ENCODE peak calls at places on chromosome 12, in ten cellular contexts. R is CD4-positive, CD25-positive, alpha-beta regulatory T cell; E is activated T-cell treated with anti-CD3 and anti-CD28 coated beads, Interleukin-2, amount 50 U/mL, for 72 hours; W is psoas muscle; L is Daoy; G is NCI-H1105; M is LoVo; X is retina; Y is fibroblast of pulmonary artery; S is activated CD4-positive, alpha-beta memory T cell treated with anti-CD3 and anti-CD28 coated beads for 36 hours. P is an unnamed sample.

GRCh38 chr12:77845831-77846230 is 15.1 kb downstream of the NAV3 start:
- DNase-seq in R (no peak), E (no peak), W (no peak), L (peak; percentile 66), G (no peak), M (peak; percentile 16), X (no peak), Y (peak; percentile 67), S (no peak), P (peak; percentile 64)

GRCh38 chr12:58593557-58594304 is 326.6 kb downstream of the LRIG3 start:
- DNase-seq in R (no peak), E (no peak), W (no peak), L (no peak), G (no peak), M (no peak), X (no peak), Y (no peak), S (no peak), P (no peak)

GRCh38 chr12:132023658-132024057 is 73.9 kb downstream of the EP400 start:
- DNase-seq in R (no peak), E (no peak), W (no peak), L (no peak), G (no peak), M (no peak), X (no peak), Y (no peak), S (no peak), P (no peak)

GRCh38 chr12:3199551-3200031 is 122.4 kb downstream of the TSPAN9 start:
- DNase-seq in R (no peak), E (no peak), W (no peak), L (peak; percentile 59), G (peak; percentile 51), M (no peak), X (peak; percentile 88), Y (peak; percentile 40), S (no peak), P (peak; percentile 55)

GRCh38 chr12:9760699-9761406 is at the start of gene CD69:
- DNase-seq in R (peak; percentile 87), E (peak; percentile 83), W (no peak), L (peak; percentile 37), G (no peak), M (no peak), X (no peak), Y (no peak), S (peak; percentile 90), P (no peak)

GRCh38 chr12:40158592-40159111 is 52.8 kb upstream of the SLC2A13 start:
- DNase-seq in R (no peak), E (no peak), W (no peak), L (no peak), G (peak; percentile 89), M (no peak), X (no peak), Y (no peak), S (no peak), P (no peak)

GRCh38 chr12:53213348-53213747 is 6.3 kb upstream of the ITGB7 start:
- DNase-seq in R (peak; percentile 81), E (peak; percentile 86), W (peak; percentile 86), L (peak; percentile 84), G (peak; percentile 60), M (peak; percentile 76), X (peak; percentile 90), Y (peak; percentile 81), S (peak; percentile 89), P (peak; percentile 21)

GRCh38 chr12:131332224-131332623 is 378.5 kb downstream of the ADGRD1 start:
- DNase-seq in R (no peak), E (no peak), W (no peak), L (no peak), G (no peak), M (no peak), X (no peak), Y (no peak), S (no peak), P (no peak)

GRCh38 chr12:92518071-92518470 is 184.7 kb upstream of the PLEKHG7 start:
- DNase-seq in R (no peak), E (no peak), W (no peak), L (no peak), G (no peak), M (no peak), X (no peak), Y (no peak), S (no peak), P (no peak)

GRCh38 chr12:85920324-85920947 is 46.3 kb downstream of the NTS start:
- DNase-seq in R (peak; percentile 23), E (no peak), W (no peak), L (no peak), G (peak; percentile 40), M (peak; percentile 67), X (peak; percentile 22), Y (peak; percentile 46), S (no peak), P (peak; percentile 13)

GRCh38 chr12:26953447-26953846 is 15.2 kb downstream of the FGFR1OP2 start:
- DNase-seq in R (no peak), E (no peak), W (no peak), L (no peak), G (no peak), M (no peak), X (peak; percentile 6), Y (no peak), S (no peak), P (no peak)

GRCh38 chr12:10940389-10940788 is 1.3 kb upstream of the TAS2R14 start:
- DNase-seq in R (no peak), E (no peak), W (no peak), L (peak; percentile 1), G (no peak), M (no peak), X (no peak), Y (peak; percentile 88), S (no peak), P (no peak)

GRCh38 chr12:1833596-1834028 is 13.2 kb downstream of the LRTM2 start:
- DNase-seq in R (no peak), E (no peak), W (no peak), L (no peak), G (no peak), M (no peak), X (no peak), Y (no peak), S (no peak), P (no peak)

GRCh38 chr12:112198120-112198733 is 72.9 kb downstream of the TRAFD1 start:
- DNase-seq in R (peak; percentile 74), E (peak; percentile 61), W (no peak), L (peak; percentile 44), G (peak; percentile 9), M (peak; percentile 45), X (peak; percentile 35), Y (peak; percentile 71), S (peak; percentile 70), P (peak; percentile 13)

GRCh38 chr12:131986847-131987398 is 37.2 kb downstream of the EP400 start:
- DNase-seq in R (no peak), E (no peak), W (no peak), L (no peak), G (no peak), M (no peak), X (peak; percentile 48), Y (no peak), S (no peak), P (no peak)

GRCh38 chr12:12705833-12706520 is 10.0 kb upstream of the GPR19 start:
- DNase-seq in R (peak; percentile 68), E (peak; percentile 84), W (no peak), L (peak; percentile 25), G (no peak), M (no peak), X (no peak), Y (no peak), S (peak; percentile 82), P (no peak)

GRCh38 chr12:91636721-91637120 is 454.1 kb upstream of the DCN start:
- DNase-seq in R (no peak), E (no peak), W (no peak), L (peak; percentile 18), G (no peak), M (no peak), X (no peak), Y (no peak), S (no peak), P (no peak)